ENCODE peak calls at places on chromosomes 2 and 18, in six cellular contexts. A is H9, S is neuronal stem cell, P is H1, H is mesendoderm, W is mesenchymal stem cell. G is an unnamed sample.

GRCh38 chr18:56146565-56146964 is 491.8 kb downstream of the TXNL1 start:
- DNase-seq in A (no peak), S (no peak), P (no peak), H (no peak), W (no peak), G (peak)

GRCh38 chr2:42249887-42250286 is 80.7 kb downstream of the EML4 start:
- DNase-seq in A (no peak), S (no peak), P (no peak), H (peak), W (no peak), G (no peak)

GRCh38 chr2:20516291-20516645 is 69.4 kb downstream of the RHOB start:
- DNase-seq in A (no peak), S (no peak), P (no peak), H (no peak), W (no peak), G (no peak)

GRCh38 chr2:17226941-17227340 is 291.3 kb downstream of the RAD51AP2 start:
- DNase-seq in A (no peak), S (no peak), P (no peak), H (no peak), W (no peak), G (no peak)

GRCh38 chr2:173452436-173452835 is 97.8 kb downstream of the CDCA7 start:
- DNase-seq in A (no peak), S (peak), P (no peak), H (no peak), W (no peak), G (no peak)

GRCh38 chr2:200168641-200169265 is 137.7 kb upstream of the SPATS2L start:
- DNase-seq in A (no peak), S (no peak), P (no peak), H (peak), W (no peak), G (no peak)

GRCh38 chr18:35038881-35039491 is 2.2 kb upstream of the MAPRE2 start:
- DNase-seq in A (no peak), S (no peak), P (no peak), H (no peak), W (no peak), G (no peak)

GRCh38 chr2:39849982-39850526 is 71.0 kb upstream of the THUMPD2 start:
- DNase-seq in A (no peak), S (no peak), P (no peak), H (no peak), W (no peak), G (no peak)

GRCh38 chr2:227488045-227488444 is 16.1 kb downstream of the AGFG1 start:
- DNase-seq in A (no peak), S (no peak), P (no peak), H (no peak), W (no peak), G (no peak)

GRCh38 chr2:207163053-207163814 is 2.5 kb downstream of the KLF7 start:
- DNase-seq in A (no peak), S (no peak), P (no peak), H (peak), W (peak), G (peak)

GRCh38 chr2:172878260-172878659 is 142.6 kb downstream of the RAPGEF4 start:
- DNase-seq in A (no peak), S (no peak), P (no peak), H (no peak), W (no peak), G (peak)

GRCh38 chr2:238910751-238911351 is 63.0 kb downstream of the TWIST2 start:
- DNase-seq in A (no peak), S (no peak), P (no peak), H (no peak), W (no peak), G (no peak)

GRCh38 chr2:20181761-20182160 is 43.2 kb downstream of the SDC1 start:
- DNase-seq in A (no peak), S (no peak), P (no peak), H (peak), W (no peak), G (no peak)

GRCh38 chr2:108145551-108145950 is 94.2 kb upstream of the SULT1C3 start:
- DNase-seq in A (no peak), S (no peak), P (no peak), H (peak), W (no peak), G (peak)

GRCh38 chr2:23622966-23623665 is 238.1 kb downstream of the KLHL29 start:
- DNase-seq in A (no peak), S (no peak), P (no peak), H (no peak), W (no peak), G (no peak)

GRCh38 chr2:144084114-144084661 is 435.7 kb downstream of the ZEB2 start:
- DNase-seq in A (no peak), S (no peak), P (no peak), H (no peak), W (peak), G (peak)

GRCh38 chr2:168426861-168427260 is 29.2 kb upstream of the CERS6 start:
- DNase-seq in A (no peak), S (no peak), P (no peak), H (no peak), W (no peak), G (no peak)

GRCh38 chr2:176085861-176086771 is 2.4 kb upstream of the EVX2 start:
- DNase-seq in A (peak), S (no peak), P (peak), H (peak), W (no peak), G (peak)

GRCh38 chr2:136423516-136423996 is 305.6 kb upstream of the CXCR4 start:
- DNase-seq in A (peak), S (peak), P (peak), H (peak), W (peak), G (peak)

GRCh38 chr2:30374380-30374779 is 72.7 kb upstream of the LCLAT1 start:
- DNase-seq in A (no peak), S (no peak), P (no peak), H (no peak), W (no peak), G (no peak)

GRCh38 chr2:111659361-111660281 is 224.4 kb downstream of the ANAPC1 start:
- DNase-seq in A (peak), S (no peak), P (no peak), H (peak), W (peak), G (peak)

GRCh38 chr2:109442715-109443319 is 170.9 kb downstream of the SEPTIN10 start:
- DNase-seq in A (no peak), S (no peak), P (no peak), H (no peak), W (no peak), G (no peak)

GRCh38 chr2:72908741-72909140 is 8.6 kb upstream of the EMX1 start:
- DNase-seq in A (no peak), S (no peak), P (no peak), H (no peak), W (no peak), G (no peak)

GRCh38 chr2:99399795-99400194 is 62.6 kb downstream of the EIF5B start:
- DNase-seq in A (no peak), S (no peak), P (no peak), H (no peak), W (no peak), G (no peak)

GRCh38 chr2:36902385-36903120 is 63.8 kb downstream of the STRN start:
- DNase-seq in A (no peak), S (no peak), P (no peak), H (no peak), W (no peak), G (no peak)

GRCh38 chr2:239106314-239106908 is 258.5 kb downstream of the TWIST2 start:
- DNase-seq in A (peak), S (peak), P (peak), H (peak), W (peak), G (peak)

GRCh38 chr2:108084311-108084710 is 98.0 kb downstream of the SLC5A7 start:
- DNase-seq in A (no peak), S (no peak), P (no peak), H (no peak), W (no peak), G (no peak)

GRCh38 chr2:37561615-37562569 is 109.5 kb downstream of the CDC42EP3 start:
- DNase-seq in A (peak), S (no peak), P (no peak), H (peak), W (peak), G (peak)

GRCh38 chr2:237665713-237666143 is 38.3 kb downstream of the LRRFIP1 start:
- DNase-seq in A (peak), S (peak), P (no peak), H (peak), W (no peak), G (no peak)

GRCh38 chr2:3683748-3684454 is 19.5 kb upstream of the DCDC2C start:
- DNase-seq in A (no peak), S (no peak), P (no peak), H (no peak), W (peak), G (peak)

GRCh38 chr2:144252694-144253093 is 267.2 kb downstream of the ZEB2 start:
- DNase-seq in A (no peak), S (no peak), P (no peak), H (no peak), W (no peak), G (no peak)

GRCh38 chr2:219344756-219345458 is 12.4 kb upstream of the RESP18 start:
- DNase-seq in A (no peak), S (no peak), P (no peak), H (no peak), W (peak), G (peak)

GRCh38 chr2:174827371-174828369 is 63.4 kb upstream of the CHRNA1 start:
- DNase-seq in A (no peak), S (no peak), P (no peak), H (peak), W (peak), G (peak)

GRCh38 chr2:61465045-61465444 is 5.8 kb downstream of the USP34 start:
- DNase-seq in A (no peak), S (no peak), P (no peak), H (no peak), W (no peak), G (no peak)

GRCh38 chr2:61471905-61472805 is 1.3 kb upstream of the USP34 start:
- DNase-seq in A (no peak), S (no peak), P (no peak), H (peak), W (peak), G (peak)

GRCh38 chr2:61469424-61470121 is 1.3 kb downstream of the USP34 start:
- DNase-seq in A (no peak), S (no peak), P (no peak), H (no peak), W (peak), G (peak)

GRCh38 chr2:61470965-61471904 is at the start of gene USP34:
- DNase-seq in A (peak), S (peak), P (peak), H (peak), W (peak), G (peak)

DNA sequence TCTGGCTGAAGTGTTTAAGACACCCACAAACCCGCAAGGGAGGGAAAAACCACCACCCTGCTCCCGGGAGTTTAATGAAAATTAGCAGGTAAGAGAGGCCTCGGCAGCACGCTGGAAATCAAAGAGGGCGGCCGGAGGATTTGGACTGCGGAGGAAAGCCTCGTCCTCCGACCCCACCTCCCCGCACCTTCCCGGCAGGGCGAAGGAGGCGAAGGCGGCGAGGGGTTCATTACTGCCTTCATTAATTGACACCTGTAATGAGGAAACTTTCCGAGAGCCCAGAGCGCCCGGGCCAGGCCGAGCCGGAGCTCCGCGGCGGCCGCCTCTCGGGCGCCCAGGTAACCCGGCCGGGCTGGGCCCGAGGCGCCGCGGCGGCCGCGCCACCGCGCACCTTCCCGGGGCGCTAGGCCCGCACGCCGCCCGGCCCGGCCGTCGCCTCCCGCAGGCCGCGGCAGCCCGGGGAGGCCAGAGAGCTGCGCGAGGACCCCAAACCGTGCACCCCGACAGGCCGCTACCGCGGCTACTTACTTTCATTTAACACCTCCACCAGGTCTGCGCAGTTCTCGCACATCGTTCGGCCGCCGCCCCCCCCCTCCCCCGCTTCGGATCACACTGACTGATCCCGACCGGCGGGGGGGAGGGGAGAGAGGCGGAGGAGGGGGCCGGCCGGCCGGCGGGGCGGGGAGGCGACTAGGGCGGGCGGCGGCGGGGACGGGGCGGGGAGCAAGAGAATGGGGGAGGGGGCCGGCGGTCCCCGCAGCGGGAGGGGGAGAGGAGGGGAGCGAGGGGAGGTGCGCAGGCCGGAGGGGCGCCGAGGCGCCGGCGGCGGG is 550 bp downstream of the USP34 start:
- DNase-seq in A (peak), S (peak), P (peak), H (peak), W (peak), G (no peak)
- H2BK120ac ChIP-seq in A (no peak), S (no peak), P (no peak), H (peak), W (peak), G (no peak)

GRCh38 chr18:48828201-48828580 is 122.6 kb downstream of the SMAD7 start:
- DNase-seq in A (no peak), S (no peak), P (no peak), H (no peak), W (no peak), G (no peak)
- H2BK120ac ChIP-seq in A (no peak), S (no peak), P (no peak), H (no peak), W (peak), G (no peak)

DNA sequence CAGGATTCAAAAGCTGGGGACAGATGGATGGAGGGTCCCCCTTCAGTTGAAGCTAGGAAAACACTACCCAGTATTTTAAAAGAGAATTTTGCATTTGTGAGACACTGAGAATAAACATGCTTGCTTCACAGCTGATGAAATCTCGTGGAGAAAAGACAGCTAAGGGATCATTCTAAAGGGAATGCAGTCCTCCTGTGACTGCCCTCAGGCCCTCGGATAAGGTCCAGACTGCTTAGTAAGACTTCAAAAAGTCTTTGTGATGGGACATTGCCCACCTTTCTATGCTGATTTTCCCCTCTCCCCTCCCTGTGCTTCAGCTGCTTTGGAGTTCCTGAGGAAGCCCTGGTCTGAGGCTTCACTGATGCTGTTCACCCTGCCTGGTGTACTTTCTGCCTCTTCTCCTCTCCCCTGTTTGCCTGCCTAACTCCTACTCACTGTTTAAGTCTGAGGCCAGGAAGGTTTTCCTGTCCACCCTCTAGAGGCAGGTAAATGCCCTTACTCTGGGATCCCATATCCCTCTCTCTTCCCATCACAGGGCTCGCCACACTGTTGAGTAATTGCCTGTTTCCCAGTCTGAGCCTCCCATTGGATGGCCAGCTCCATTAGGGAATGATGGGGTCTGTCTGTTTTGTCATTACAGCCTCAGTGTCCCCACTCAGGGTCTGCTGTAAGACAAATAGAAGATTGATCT is 26.6 kb downstream of the POLE4 start:
- DNase-seq in A (peak), S (no peak), P (no peak), H (peak), W (no peak), G (no peak)
- H2BK120ac ChIP-seq in A (no peak), S (no peak), P (no peak), H (no peak), W (no peak), G (no peak)

DNA sequence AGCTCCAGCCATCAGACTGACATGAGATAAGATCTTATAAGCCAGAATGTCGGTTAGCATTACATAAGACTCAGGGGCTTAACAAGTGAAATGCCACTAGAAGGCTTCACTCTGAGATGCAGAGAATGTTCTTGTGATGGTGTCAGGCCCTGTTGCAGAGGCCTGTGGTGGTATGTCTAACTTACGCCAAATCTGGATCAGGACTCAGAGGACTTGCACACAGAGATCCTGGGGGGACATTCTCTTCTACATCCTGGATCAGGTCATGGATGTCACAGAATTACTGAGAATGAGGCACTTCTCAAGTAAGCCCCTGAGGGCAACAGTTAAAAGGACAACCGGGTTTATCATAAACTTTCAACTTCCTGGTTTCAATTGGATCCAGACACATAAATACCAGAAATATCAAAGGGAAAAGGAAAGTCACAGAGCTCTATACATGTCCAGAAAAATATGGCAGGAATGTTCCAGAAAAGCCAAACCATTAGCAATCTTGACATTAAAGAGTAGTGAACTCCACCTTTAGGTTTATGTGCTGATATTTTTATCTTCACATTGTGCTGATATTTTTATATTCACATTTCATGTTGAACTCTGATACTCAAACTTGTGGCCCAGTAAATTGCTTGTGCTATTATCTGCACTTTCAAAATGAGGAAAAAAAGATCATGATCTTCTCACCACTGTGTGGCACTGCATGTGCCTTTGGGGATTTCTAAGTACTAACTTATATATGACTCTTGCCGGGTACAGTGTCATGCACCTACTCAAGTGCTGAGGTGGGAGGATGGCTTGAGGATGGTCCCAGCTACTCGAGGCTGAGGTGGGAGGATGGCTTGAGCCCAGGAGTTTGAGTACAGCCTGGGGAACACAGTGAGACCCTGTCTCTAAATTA is 137.5 kb upstream of the RNF152 start:
- DNase-seq in A (no peak), S (no peak), P (no peak), H (peak), W (peak), G (no peak)
- H2BK120ac ChIP-seq in A (no peak), S (no peak), P (no peak), H (no peak), W (no peak), G (peak)

GRCh38 chr2:47697000-47697601 is 85.8 kb upstream of the MSH6 start:
- DNase-seq in A (no peak), S (no peak), P (no peak), H (peak), W (no peak), G (no peak)
- H2BK120ac ChIP-seq in A (no peak), S (no peak), P (peak), H (peak), W (no peak), G (no peak)

GRCh38 chr2:101860157-101860556 is 131.6 kb upstream of the IL1R2 start:
- DNase-seq in A (peak), S (no peak), P (no peak), H (no peak), W (no peak), G (no peak)

GRCh38 chr2:101855776-101856175 is 136.0 kb upstream of the IL1R2 start:
- DNase-seq in A (no peak), S (no peak), P (no peak), H (no peak), W (no peak), G (no peak)

GRCh38 chr2:101858910-101859309 is 132.8 kb upstream of the IL1R2 start:
- DNase-seq in A (no peak), S (no peak), P (no peak), H (no peak), W (no peak), G (no peak)

GRCh38 chr2:101859604-101860003 is 132.2 kb upstream of the IL1R2 start:
- DNase-seq in A (no peak), S (no peak), P (no peak), H (no peak), W (no peak), G (no peak)

DNA sequence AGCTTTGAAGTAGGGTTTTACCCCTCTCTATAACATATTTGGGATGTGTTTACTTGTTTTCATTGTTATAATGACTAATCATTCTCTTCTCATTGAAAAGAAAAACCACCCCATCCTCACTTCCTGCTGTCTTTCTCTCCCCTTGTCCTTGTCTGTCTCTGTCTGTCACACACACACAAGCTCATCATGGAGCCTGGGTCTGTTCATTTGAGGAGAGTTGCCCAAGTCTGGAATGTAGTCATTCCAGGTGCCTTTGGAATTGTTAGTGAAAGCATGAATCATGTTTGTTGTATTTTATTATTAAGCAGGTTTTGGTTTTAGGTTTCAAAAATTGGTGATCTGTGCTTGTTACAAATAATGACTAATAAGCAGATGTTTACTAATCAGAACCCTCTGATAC is 133.5 kb upstream of the IL1R2 start:
- DNase-seq in A (no peak), S (no peak), P (no peak), H (no peak), W (no peak), G (no peak)
- H2BK120ac ChIP-seq in A (no peak), S (no peak), P (no peak), H (no peak), W (no peak), G (no peak)

GRCh38 chr2:74454654-74455511 is at the start of gene INO80B:
- DNase-seq in A (peak), S (peak), P (peak), H (peak), W (peak), G (peak)
- H2BK120ac ChIP-seq in A (no peak), S (no peak), P (no peak), H (no peak), W (no peak), G (no peak)

GRCh38 chr2:182064024-182064880 is 78.6 kb downstream of the PPP1R1C start:
- DNase-seq in A (no peak), S (no peak), P (no peak), H (no peak), W (no peak), G (peak)
- H2BK120ac ChIP-seq in A (no peak), S (no peak), P (no peak), H (no peak), W (no peak), G (peak)

G was measured in IMR-90.